ENCODE peak calls at places on chromosome 18, in five cellular contexts. E is DND-41; L is fibroblast of gingiva; B is NCI-H2081; U is stimulated activated CD8-positive, alpha-beta memory T cell treated with anti-CD3 and anti-CD28 coated beads, Interleukin-12 subunit alpha, Interleukin-12 subunit beta, amount 100 ng/mL, for 1 hour. C is an unnamed sample.

GRCh38 chr18:48488388-48488850 is 50.4 kb upstream of the CTIF start:
- DNase-seq in U (no peak), E (no peak), B (no peak), L (peak), C (no peak)

GRCh38 chr18:37852464-37852863 is 286.9 kb upstream of the CELF4 start:
- DNase-seq in L (no peak), U (no peak), E (no peak), B (no peak), C (no peak)

GRCh38 chr18:25734336-25734735 is 356.1 kb downstream of the SS18 start:
- DNase-seq in L (no peak), E (no peak), U (no peak), B (no peak), C (no peak)

GRCh38 chr18:61850756-61851155 is 42.1 kb downstream of the RNF152 start:
- DNase-seq in B (no peak), E (no peak), U (no peak), L (no peak), C (no peak)

GRCh38 chr18:56391933-56392590 is 246.3 kb downstream of the TXNL1 start:
- DNase-seq in B (no peak), E (no peak), L (no peak), U (no peak), C (no peak)

GRCh38 chr18:8801263-8801901 is 96.0 kb downstream of the MTCL1 start:
- DNase-seq in B (no peak), E (no peak), L (peak), U (no peak), C (no peak)

GRCh38 chr18:73462092-73462491 is 594.3 kb upstream of the NETO1 start:
- DNase-seq in E (no peak), B (no peak), U (no peak), L (peak), C (no peak)

GRCh38 chr18:45667056-45667455 is 51.8 kb downstream of the SLC14A2 start:
- DNase-seq in E (peak), U (no peak), L (no peak), B (no peak), C (no peak)

GRCh38 chr18:22171839-22172582 is 2.6 kb downstream of the GATA6 start:
- DNase-seq in B (no peak), L (no peak), U (no peak), E (no peak), C (no peak)

GRCh38 chr18:79914614-79915160 is 36.8 kb downstream of the SLC66A2 start:
- DNase-seq in E (no peak), L (no peak), U (no peak), B (no peak), C (no peak)

GRCh38 chr18:67932261-67932660 is 415.7 kb upstream of the DSEL start:
- DNase-seq in B (no peak), L (no peak), E (no peak), U (no peak), C (no peak)

GRCh38 chr18:23862071-23862470 is 152.5 kb upstream of the TTC39C start:
- DNase-seq in U (no peak), L (peak), B (no peak), E (no peak), C (no peak)

GRCh38 chr18:24949908-24950307 is 402.1 kb downstream of the ZNF521 start:
- DNase-seq in U (no peak), E (no peak), L (no peak), B (peak), C (no peak)

GRCh38 chr18:23938046-23938756 is 76.4 kb upstream of the TTC39C start:
- DNase-seq in E (peak), U (no peak), B (no peak), L (no peak), C (no peak)

GRCh38 chr18:37403100-37403781 is 162.4 kb downstream of the CELF4 start:
- DNase-seq in B (no peak), U (no peak), L (peak), E (no peak), C (no peak)

GRCh38 chr18:3305933-3306332 is 44.0 kb downstream of the MYL12B start:
- DNase-seq in E (no peak), U (no peak), L (no peak), B (no peak), C (no peak)

GRCh38 chr18:48297139-48297538 is 112.0 kb downstream of the ZBTB7C start:
- DNase-seq in L (no peak), E (no peak), B (no peak), U (no peak), C (no peak)

GRCh38 chr18:43587538-43588153 is 310.4 kb upstream of the SYT4 start:
- DNase-seq in E (no peak), B (peak), L (peak), U (no peak), C (no peak)

GRCh38 chr18:79077181-79077580 is 8.0 kb downstream of the ATP9B start:
- DNase-seq in B (no peak), E (no peak), U (no peak), L (no peak), C (no peak)

GRCh38 chr18:8882632-8883408 is 177.5 kb downstream of the MTCL1 start:
- DNase-seq in U (no peak), E (peak), L (no peak), B (no peak), C (peak)

GRCh38 chr18:10269226-10269625 is 185.2 kb upstream of the APCDD1 start:
- DNase-seq in U (no peak), L (no peak), E (no peak), B (no peak), C (no peak)

GRCh38 chr18:58870130-58870529 is 5.5 kb downstream of the ZNF532 start:
- DNase-seq in U (no peak), L (no peak), B (no peak), E (no peak), C (no peak)

GRCh38 chr18:13137041-13137938 is 81.3 kb upstream of the LDLRAD4 start:
- DNase-seq in E (peak), B (no peak), L (no peak), U (no peak), C (no peak)

GRCh38 chr18:33372442-33372841 is 68.1 kb downstream of the CCDC178 start:
- DNase-seq in E (no peak), B (no peak), L (no peak), U (no peak), C (no peak)

GRCh38 chr18:3251249-3251962 is 3.8 kb downstream of the MYL12A start:
- DNase-seq in E (no peak), B (no peak), L (no peak), U (no peak), C (no peak)

GRCh38 chr18:32910694-32911296 is 138.0 kb upstream of the KLHL14 start:
- DNase-seq in U (no peak), L (no peak), E (no peak), B (no peak), C (no peak)

GRCh38 chr18:48942086-48942485 is 8.7 kb downstream of the SMAD7 start:
- DNase-seq in E (no peak), B (no peak), L (no peak), U (no peak), C (no peak)

GRCh38 chr18:22174341-22175148 is 5.2 kb downstream of the GATA6 start:
- DNase-seq in U (no peak), E (no peak), B (no peak), L (no peak), C (no peak)

GRCh38 chr18:51196116-51196810 is 1.2 kb downstream of the MEX3C start:
- DNase-seq in L (peak), B (no peak), E (peak), U (peak), C (no peak)

GRCh38 chr18:3293196-3293951 is 31.4 kb downstream of the MYL12B start:
- DNase-seq in E (no peak), U (no peak), L (no peak), B (no peak), C (no peak)

GRCh38 chr18:46679846-46680598 is 23.0 kb upstream of the LOXHD1 start:
- DNase-seq in E (no peak), U (no peak), L (no peak), B (no peak), C (no peak)

GRCh38 chr18:28522250-28522649 is 345.3 kb upstream of the CDH2 start:
- DNase-seq in B (no peak), L (no peak), E (no peak), U (no peak), C (no peak)

GRCh38 chr18:23595610-23596009 is 9.3 kb upstream of the NPC1 start:
- DNase-seq in U (no peak), B (no peak), L (no peak), E (no peak), C (no peak)

GRCh38 chr18:47175283-47175894 is 775 bp downstream of the IER3IP1 start:
- DNase-seq in U (no peak), E (no peak), B (no peak), L (no peak), C (no peak)

GRCh38 chr18:2304378-2305175 is 266.7 kb downstream of the METTL4 start:
- DNase-seq in L (no peak), B (no peak), U (no peak), E (no peak), C (no peak)

GRCh38 chr18:21703241-21703820 is 1.2 kb downstream of the ABHD3 start:
- DNase-seq in U (no peak), L (no peak), B (no peak), E (peak), C (no peak)

C was measured in CMK.